ENCODE peak calls at places on chromosomes 5 and 9, in eight cellular contexts. K is Caco-2, J is heart right ventricle, N is NT2/D1, B is SK-N-SH, R is mesendoderm, F is AG04449, S is BJ. O is an unnamed sample.
A peak's percentile ranks its signal among the peaks of the same experiment; 100 is the strongest.

GRCh38 chr9:42388146-42388690 is 204.8 kb downstream of the SPATA31A6 start:
- DNase-seq in K (no peak), J (no peak), N (no peak), B (peak; percentile 27), R (peak; percentile 38), F (no peak), S (no peak), O (no peak)

GRCh38 chr5:136101884-136102283 is 30.8 kb upstream of the SMAD5 start:
- DNase-seq in K (no peak), J (no peak), N (no peak), B (no peak), R (no peak), F (no peak), S (no peak), O (no peak)

GRCh38 chr5:180467028-180467427 is 27.2 kb upstream of the CNOT6 start:
- DNase-seq in K (no peak), J (peak; percentile 32), N (no peak), B (no peak), R (no peak), F (no peak), S (no peak), O (peak; percentile 18)

GRCh38 chr9:137007816-137008270 is 11.5 kb upstream of the CLIC3 start:
- DNase-seq in K (no peak), J (no peak), N (no peak), B (peak; percentile 63), R (no peak), F (no peak), S (no peak), O (no peak)

GRCh38 chr9:32565967-32566366 is 7.0 kb downstream of the NDUFB6 start:
- DNase-seq in K (no peak), J (no peak), N (no peak), B (no peak), R (no peak), F (no peak), S (no peak), O (no peak)

GRCh38 chr9:126700296-126700695 is 86.6 kb downstream of the LMX1B start:
- DNase-seq in K (no peak), J (no peak), N (no peak), B (peak; percentile 23), R (no peak), F (no peak), S (no peak), O (no peak)

GRCh38 chr5:97297063-97297715 is 114.1 kb upstream of the RIOK2 start:
- DNase-seq in K (peak; percentile 69), J (no peak), N (peak; percentile 36), B (peak; percentile 32), R (peak; percentile 91), F (no peak), S (no peak), O (no peak)

GRCh38 chr9:84759300-84759750 is 89.8 kb downstream of the NTRK2 start:
- DNase-seq in K (no peak), J (no peak), N (no peak), B (no peak), R (no peak), F (no peak), S (no peak), O (no peak)

GRCh38 chr5:135141303-135142268 is 107.6 kb upstream of the PITX1 start:
- DNase-seq in K (peak; percentile 21), J (no peak), N (no peak), B (no peak), R (no peak), F (no peak), S (no peak), O (no peak)

GRCh38 chr9:129023036-129023907 is 4.9 kb downstream of the SH3GLB2 start:
- DNase-seq in K (no peak), J (peak; percentile 39), N (no peak), B (peak; percentile 71), R (peak; percentile 78), F (no peak), S (peak; percentile 44), O (peak; percentile 40)

GRCh38 chr5:17808566-17808965 is 174.3 kb downstream of the TAF11L14 start:
- DNase-seq in K (no peak), J (no peak), N (no peak), B (no peak), R (no peak), F (no peak), S (no peak), O (no peak)

GRCh38 chr9:130370226-130370625 is 74.5 kb upstream of the ASS1 start:
- DNase-seq in K (no peak), J (no peak), N (no peak), B (no peak), R (no peak), F (no peak), S (no peak), O (no peak)

GRCh38 chr5:178180141-178180863 is 6.9 kb downstream of the GMCL2 start:
- DNase-seq in K (no peak), J (no peak), N (peak; percentile 61), B (no peak), R (peak; percentile 95), F (no peak), S (no peak), O (no peak)
- H3K4me3 ChIP-seq in K (no peak overlapping the region), J (no peak overlapping the region), N (no peak overlapping the region), B (no peak overlapping the region), R (no peak overlapping the region), F (no peak overlapping the region), S (no peak overlapping the region), O (no peak overlapping the region)

GRCh38 chr5:31478901-31479300 is 53.0 kb downstream of the DROSHA start:
- DNase-seq in K (no peak), J (no peak), N (no peak), B (no peak), R (no peak), F (peak; percentile 16), S (no peak), O (no peak)
- H3K4me3 ChIP-seq in K (no peak overlapping the region), J (no peak overlapping the region), N (no peak overlapping the region), B (no peak overlapping the region), R (no peak overlapping the region), F (no peak overlapping the region), S (no peak overlapping the region), O (no peak overlapping the region)

GRCh38 chr9:92773810-92774209 is 9.2 kb upstream of the BICD2 start:
- DNase-seq in K (no peak), J (no peak), N (no peak), B (no peak), R (no peak), F (no peak), S (no peak), O (no peak)

GRCh38 chr9:92767078-92768054 is 2.7 kb upstream of the BICD2 start:
- DNase-seq in K (no peak), J (no peak), N (no peak), B (no peak), R (no peak), F (no peak), S (no peak), O (no peak)

GRCh38 chr9:92769276-92769675 is 4.6 kb upstream of the BICD2 start:
- DNase-seq in K (no peak), J (no peak), N (no peak), B (no peak), R (no peak), F (no peak), S (no peak), O (no peak)

GRCh38 chr9:92771309-92771708 is 6.7 kb upstream of the BICD2 start:
- DNase-seq in K (no peak), J (no peak), N (no peak), B (no peak), R (no peak), F (no peak), S (no peak), O (no peak)

GRCh38 chr9:92770005-92770995 is 5.7 kb upstream of the BICD2 start:
- DNase-seq in K (no peak), J (no peak), N (peak; percentile 25), B (no peak), R (peak; percentile 62), F (no peak), S (no peak), O (peak; percentile 29)
- H3K4me3 ChIP-seq in K (no peak overlapping the region), J (no peak overlapping the region), N (no peak overlapping the region), B (no peak overlapping the region), R (no peak overlapping the region), F (no peak overlapping the region), S (no peak overlapping the region), O (no peak overlapping the region)

GRCh38 chr9:37951671-37952579 is 48.0 kb upstream of the SLC25A51 start:
- DNase-seq in K (no peak), J (no peak), N (no peak), B (no peak), R (peak; percentile 42), F (no peak), S (no peak), O (no peak)

GRCh38 chr9:37954581-37954981 is 50.7 kb upstream of the SLC25A51 start:
- DNase-seq in K (no peak), J (no peak), N (no peak), B (no peak), R (no peak), F (no peak), S (no peak), O (no peak)

GRCh38 chr9:37952731-37953130 is 48.8 kb upstream of the SLC25A51 start:
- DNase-seq in K (no peak), J (no peak), N (no peak), B (no peak), R (no peak), F (peak; percentile 65), S (peak; percentile 54), O (no peak)

GRCh38 chr9:37953204-37953774 is 49.4 kb upstream of the SLC25A51 start:
- DNase-seq in K (no peak), J (no peak), N (no peak), B (no peak), R (no peak), F (no peak), S (no peak), O (no peak)

DNA sequence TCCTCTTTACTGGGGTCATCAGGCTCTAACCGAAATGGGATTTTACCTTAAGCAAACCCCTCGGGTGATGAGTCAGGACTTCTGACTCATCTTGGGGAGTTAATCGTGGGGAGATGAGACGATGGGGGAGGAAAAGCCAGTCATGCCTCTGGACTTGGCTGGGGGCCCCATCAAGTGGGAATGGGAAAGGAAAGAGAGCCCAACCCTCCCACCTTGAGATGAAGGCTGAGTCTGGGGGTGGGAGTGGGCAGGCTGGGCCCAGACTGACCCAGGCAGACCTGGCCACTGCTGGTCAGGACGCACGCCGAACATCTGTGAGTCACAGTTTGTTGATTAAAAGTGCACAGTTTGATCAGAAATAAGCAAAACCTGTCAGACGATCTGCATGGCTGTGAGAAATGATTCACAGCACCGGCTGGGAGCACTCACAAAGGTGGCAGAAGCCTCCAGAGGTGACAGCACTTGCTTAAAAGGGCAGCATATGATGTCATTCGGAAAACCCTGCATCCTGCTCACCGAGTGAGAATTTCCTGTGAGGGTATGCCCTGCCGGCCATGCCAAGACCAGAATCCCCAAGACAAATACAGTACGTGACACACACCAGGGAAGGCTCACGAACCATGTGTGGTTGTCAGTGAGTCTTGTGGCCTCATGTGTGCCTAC is 50.0 kb upstream of the SLC25A51 start:
- DNase-seq in K (no peak), J (no peak), N (no peak), B (no peak), R (peak; percentile 56), F (peak; percentile 92), S (peak; percentile 93), O (no peak)
- H3K4me3 ChIP-seq in K (no peak overlapping the region), J (no peak overlapping the region), N (no peak overlapping the region), B (no peak overlapping the region), R (no peak overlapping the region), F (no peak overlapping the region), S (no peak overlapping the region), O (no peak overlapping the region)

GRCh38 chr9:100577776-100578448 is at the start of gene CAVIN4:
- DNase-seq in K (no peak), J (no peak), N (no peak), B (no peak), R (no peak), F (no peak), S (peak; percentile 52), O (no peak)
- H3K4me3 ChIP-seq in K (no peak within 1 kb of the TSS), J (peak within 1 kb of the TSS; percentile 23), N (no peak within 1 kb of the TSS), B (no peak within 1 kb of the TSS), R (no peak within 1 kb of the TSS), F (no peak within 1 kb of the TSS), S (no peak within 1 kb of the TSS), O (no peak within 1 kb of the TSS)

GRCh38 chr9:127936347-127936852 is 1.3 kb downstream of the DPM2 start:
- DNase-seq in K (no peak), J (peak; percentile 8), N (no peak), B (no peak), R (no peak), F (no peak), S (no peak), O (no peak)
- H3K4me3 ChIP-seq in K (peak overlapping the region; percentile 78), J (peak overlapping the region; percentile 60), N (peak overlapping the region; percentile 81), B (peak overlapping the region; percentile 78), R (no peak overlapping the region), F (peak overlapping the region; percentile 68), S (peak overlapping the region; percentile 64), O (no peak overlapping the region)